ENCODE peak calls at places on chromosome 7, in eight cellular contexts. M is fibroblast of pulmonary artery, H is Karpas-422, E is H7, Z is SK-N-MC, J is psoas muscle, S is HCT116, F is fibroblast of mammary gland. W is an unnamed sample.

GRCh38 chr7:716212-716611 is 10.3 kb upstream of the DNAAF5 start:
- DNase-seq in E (peak), M (no peak), H (no peak), F (no peak), J (no peak), Z (no peak), S (no peak), W (no peak)

GRCh38 chr7:27251513-27252306 is 9.1 kb downstream of the EVX1 start:
- DNase-seq in F (no peak), H (no peak), M (no peak), Z (no peak), J (no peak), E (peak), S (no peak), W (no peak)

GRCh38 chr7:70387197-70387596 is 744.7 kb upstream of the GALNT17 start:
- DNase-seq in E (no peak), F (peak), H (no peak), M (no peak), Z (no peak), S (no peak), J (no peak), W (no peak)

GRCh38 chr7:83162402-83163256 is at the start of gene PCLO:
- DNase-seq in Z (peak), S (peak), F (peak), J (peak), M (peak), E (peak), H (no peak), W (peak)

GRCh38 chr7:55552320-55553086 is 19.8 kb downstream of the VOPP1 start:
- DNase-seq in F (peak), M (peak), Z (no peak), H (no peak), J (peak), E (no peak), S (no peak), W (no peak)

GRCh38 chr7:107847168-107847835 is 43.7 kb upstream of the DLD start:
- DNase-seq in M (no peak), J (no peak), E (no peak), F (no peak), S (no peak), Z (no peak), H (no peak), W (no peak)

GRCh38 chr7:58086871-58087535 is 637.0 kb downstream of the ZNF716 start:
- DNase-seq in S (no peak), J (no peak), E (no peak), F (no peak), Z (no peak), H (no peak), M (no peak), W (no peak)

GRCh38 chr7:35630573-35630972 is 64.4 kb downstream of the HERPUD2 start:
- DNase-seq in E (no peak), Z (no peak), M (peak), S (no peak), H (no peak), J (no peak), F (peak), W (no peak)

GRCh38 chr7:152633504-152633903 is 42.4 kb downstream of the XRCC2 start:
- DNase-seq in M (no peak), E (no peak), S (no peak), H (no peak), F (no peak), Z (no peak), J (no peak), W (no peak)

GRCh38 chr7:117212969-117213877 is 109.6 kb downstream of the WNT2 start:
- DNase-seq in J (peak), H (peak), M (peak), S (peak), Z (no peak), E (peak), F (peak), W (peak)

GRCh38 chr7:158584392-158584791 is 3.2 kb downstream of the PTPRN2 start:
- DNase-seq in S (no peak), J (no peak), F (no peak), M (no peak), Z (no peak), H (no peak), E (no peak), W (no peak)

GRCh38 chr7:133819695-133820094 is 307.4 kb upstream of the LRGUK start:
- DNase-seq in S (no peak), F (no peak), E (no peak), Z (no peak), M (no peak), J (no peak), H (no peak), W (no peak)

GRCh38 chr7:35035511-35035921 is 1.8 kb downstream of the DPY19L1 start:
- DNase-seq in F (peak), S (peak), J (no peak), E (peak), M (peak), Z (no peak), H (no peak), W (peak)

GRCh38 chr7:117946201-117946633 is 73.0 kb upstream of the CTTNBP2 start:
- DNase-seq in H (no peak), Z (no peak), S (no peak), F (no peak), M (no peak), J (no peak), E (no peak), W (no peak)

GRCh38 chr7:2870471-2870941 is 26.4 kb upstream of the GNA12 start:
- DNase-seq in S (peak), H (no peak), F (peak), J (peak), E (peak), M (peak), Z (no peak), W (peak)

GRCh38 chr7:138205614-138206150 is 129.4 kb downstream of the AKR1D1 start:
- DNase-seq in F (no peak), E (peak), Z (no peak), S (no peak), H (no peak), J (no peak), M (peak), W (no peak)

GRCh38 chr7:44977956-44978355 is 859 bp downstream of the MYO1G start:
- DNase-seq in M (no peak), H (peak), S (no peak), Z (no peak), E (no peak), J (no peak), F (no peak), W (peak)

GRCh38 chr7:28245108-28245868 is 64.7 kb upstream of the JAZF1 start:
- DNase-seq in H (no peak), F (peak), J (no peak), E (no peak), Z (no peak), S (no peak), M (no peak), W (no peak)

GRCh38 chr7:149776305-149776704 is 2.9 kb upstream of the ZNF467 start:
- DNase-seq in M (peak), Z (no peak), J (peak), E (peak), F (no peak), H (no peak), S (no peak), W (no peak)

GRCh38 chr7:50970092-50970491 is 187.4 kb upstream of the GRB10 start:
- DNase-seq in J (no peak), M (no peak), H (no peak), Z (no peak), F (no peak), S (no peak), E (no peak), W (no peak)

GRCh38 chr7:87225696-87226095 is 6.2 kb upstream of the TMEM243 start:
- DNase-seq in H (no peak), E (peak), Z (no peak), M (peak), S (no peak), J (no peak), F (peak), W (no peak)

GRCh38 chr7:80807166-80807900 is 111.5 kb downstream of the SEMA3C start:
- DNase-seq in M (no peak), H (no peak), S (no peak), E (no peak), Z (peak), F (peak), J (no peak), W (no peak)

GRCh38 chr7:55248526-55248925 is 116.6 kb upstream of the LANCL2 start:
- DNase-seq in H (no peak), F (no peak), S (no peak), J (no peak), E (no peak), M (no peak), Z (no peak), W (no peak)

GRCh38 chr7:121329460-121330052 is 756 bp downstream of the WNT16 start:
- DNase-seq in S (no peak), J (no peak), M (no peak), F (no peak), E (peak), H (no peak), Z (no peak), W (no peak)

GRCh38 chr7:36280840-36281812 is 108.5 kb upstream of the ANLN start:
- DNase-seq in H (peak), F (peak), S (peak), M (peak), Z (no peak), J (peak), E (peak), W (no peak)

GRCh38 chr7:17422966-17423365 is 124.5 kb downstream of the AHR start:
- DNase-seq in E (no peak), S (no peak), Z (no peak), J (no peak), F (peak), H (no peak), M (no peak), W (no peak)

GRCh38 chr7:156173748-156174353 is 361.6 kb upstream of the SHH start:
- DNase-seq in S (no peak), H (no peak), E (no peak), J (no peak), Z (no peak), M (no peak), F (no peak), W (no peak)

GRCh38 chr7:22725585-22725984 is 1.4 kb upstream of the IL6 start:
- DNase-seq in F (peak), M (peak), Z (no peak), J (no peak), E (no peak), S (peak), H (peak), W (peak)

GRCh38 chr7:39184387-39184786 is 206.7 kb downstream of the POU6F2 start:
- DNase-seq in H (no peak), J (no peak), E (no peak), M (no peak), F (no peak), Z (no peak), S (no peak), W (no peak)

GRCh38 chr7:927031-927671 is 27.3 kb downstream of the ADAP1 start:
- DNase-seq in F (no peak), E (no peak), Z (no peak), H (no peak), J (no peak), S (no peak), M (no peak), W (no peak)

GRCh38 chr7:82507365-82507975 is 63.9 kb upstream of the CACNA2D1 start:
- DNase-seq in H (no peak), J (no peak), S (no peak), Z (no peak), F (no peak), M (no peak), E (peak), W (no peak)

GRCh38 chr7:136053689-136054485 is 76.7 kb upstream of the MTPN start:
- DNase-seq in F (no peak), S (no peak), E (no peak), H (no peak), M (no peak), Z (no peak), J (no peak), W (no peak)

GRCh38 chr7:92403760-92404074 is 43.6 kb upstream of the GATAD1 start:
- DNase-seq in F (no peak), S (no peak), M (no peak), E (no peak), Z (no peak), J (no peak), H (no peak), W (no peak)

GRCh38 chr7:71414490-71414889 is 282.5 kb downstream of the GALNT17 start:
- DNase-seq in F (no peak), M (no peak), S (no peak), Z (peak), E (no peak), H (no peak), J (no peak), W (no peak)

GRCh38 chr7:86280150-86280549 is 363.6 kb upstream of the GRM3 start:
- DNase-seq in M (no peak), F (no peak), H (no peak), E (no peak), J (no peak), S (no peak), Z (no peak), W (no peak)

DNA sequence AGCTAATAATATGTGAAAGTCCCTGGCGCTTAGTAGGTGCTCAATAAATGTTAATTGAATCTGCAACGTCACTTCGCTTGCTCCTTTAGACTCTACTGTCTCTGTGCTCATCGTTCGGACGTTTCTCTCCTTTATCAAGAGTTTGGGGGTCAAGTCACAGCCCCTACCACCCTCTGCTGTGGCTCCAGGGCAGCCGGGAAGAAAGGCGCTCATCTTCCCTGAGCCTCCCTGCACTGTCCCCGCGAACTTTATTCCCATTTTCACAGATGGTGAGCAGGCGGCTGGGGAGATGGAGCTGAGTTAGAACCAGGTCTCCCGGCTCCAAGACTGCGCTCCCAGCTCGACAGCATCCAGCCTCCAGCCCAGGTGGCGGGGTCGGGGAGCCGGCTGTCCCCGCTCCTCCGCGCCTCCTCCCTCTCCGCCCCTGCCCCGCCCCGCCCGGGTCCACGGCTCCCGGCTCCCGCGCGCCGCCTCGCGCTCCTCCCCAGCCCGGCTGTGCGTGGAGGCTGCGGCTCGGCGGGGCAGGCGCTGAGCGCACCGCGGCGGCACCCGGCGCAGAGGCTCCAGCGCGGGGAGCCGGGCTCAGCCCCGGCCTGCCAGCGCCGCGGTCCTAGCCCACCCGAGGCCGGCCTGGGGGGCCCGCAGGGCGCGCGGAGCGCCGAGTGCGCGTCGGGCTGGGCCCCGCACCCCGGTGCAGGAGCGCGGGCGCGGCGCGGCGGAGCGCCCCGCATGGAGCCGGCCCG is at the start of gene CLEC2L:
- DNase-seq in E (peak), M (no peak), S (no peak), F (no peak), J (no peak), H (no peak), Z (no peak), W (no peak)
- H3K4me3 ChIP-seq in E (peak), M (no peak), S (no peak), F (no peak), J (peak), H (no peak), Z (peak), W (no peak)

GRCh38 chr7:157299613-157300405 is 37.0 kb upstream of the DNAJB6 start:
- DNase-seq in J (no peak), Z (no peak), S (peak), E (peak), F (peak), H (no peak), M (no peak), W (no peak)
- H3K4me3 ChIP-seq in J (peak), Z (no peak), S (peak), E (no peak), F (peak), H (no peak), M (no peak), W (no peak)

GRCh38 chr7:31192996-31193395 is 140.9 kb downstream of the ADCYAP1R1 start:
- DNase-seq in Z (peak), F (peak), M (peak), E (peak), J (peak), S (peak), H (no peak), W (no peak)
- H3K4me3 ChIP-seq in Z (peak), F (no peak), M (no peak), E (no peak), J (no peak), S (no peak), H (no peak), W (no peak)

GRCh38 chr7:93574269-93574645 is 267 bp downstream of the CALCR start:
- DNase-seq in Z (no peak), F (no peak), S (no peak), M (no peak), H (no peak), J (no peak), E (peak), W (no peak)
- H3K4me3 ChIP-seq in Z (peak), F (no peak), S (no peak), M (no peak), H (no peak), J (peak), E (peak), W (no peak)

GRCh38 chr7:25894002-25894901 is 257.7 kb upstream of the NFE2L3 start:
- DNase-seq in F (peak), S (peak), Z (no peak), M (no peak), J (peak), E (peak), H (peak), W (peak)
- H3K4me3 ChIP-seq in F (no peak), S (no peak), Z (no peak), M (no peak), J (no peak), E (no peak), H (peak), W (no peak)

DNA sequence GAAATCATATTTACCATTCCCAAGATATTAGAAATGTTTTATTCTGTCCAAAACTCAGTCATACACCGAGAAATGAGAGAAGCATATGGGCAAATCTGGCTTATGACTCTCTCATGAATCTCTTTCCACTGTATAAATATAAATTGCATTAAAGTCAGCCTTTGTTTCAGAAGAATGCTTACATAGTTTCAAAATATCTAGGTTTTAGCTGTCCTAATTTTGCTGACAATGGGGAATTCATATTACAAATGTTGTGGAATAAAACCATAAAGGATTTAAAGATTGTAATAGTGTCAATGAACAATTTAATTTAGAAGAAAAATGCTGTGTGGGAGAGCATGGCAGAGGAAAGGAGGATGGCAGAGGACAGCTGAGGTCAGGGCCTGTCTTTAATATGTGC is 185.0 kb upstream of the THSD7A start:
- DNase-seq in S (no peak), J (no peak), E (no peak), M (no peak), H (no peak), F (no peak), Z (no peak), W (no peak)
- H3K4me3 ChIP-seq in S (no peak), J (no peak), E (no peak), M (no peak), H (no peak), F (no peak), Z (no peak), W (no peak)

DNA sequence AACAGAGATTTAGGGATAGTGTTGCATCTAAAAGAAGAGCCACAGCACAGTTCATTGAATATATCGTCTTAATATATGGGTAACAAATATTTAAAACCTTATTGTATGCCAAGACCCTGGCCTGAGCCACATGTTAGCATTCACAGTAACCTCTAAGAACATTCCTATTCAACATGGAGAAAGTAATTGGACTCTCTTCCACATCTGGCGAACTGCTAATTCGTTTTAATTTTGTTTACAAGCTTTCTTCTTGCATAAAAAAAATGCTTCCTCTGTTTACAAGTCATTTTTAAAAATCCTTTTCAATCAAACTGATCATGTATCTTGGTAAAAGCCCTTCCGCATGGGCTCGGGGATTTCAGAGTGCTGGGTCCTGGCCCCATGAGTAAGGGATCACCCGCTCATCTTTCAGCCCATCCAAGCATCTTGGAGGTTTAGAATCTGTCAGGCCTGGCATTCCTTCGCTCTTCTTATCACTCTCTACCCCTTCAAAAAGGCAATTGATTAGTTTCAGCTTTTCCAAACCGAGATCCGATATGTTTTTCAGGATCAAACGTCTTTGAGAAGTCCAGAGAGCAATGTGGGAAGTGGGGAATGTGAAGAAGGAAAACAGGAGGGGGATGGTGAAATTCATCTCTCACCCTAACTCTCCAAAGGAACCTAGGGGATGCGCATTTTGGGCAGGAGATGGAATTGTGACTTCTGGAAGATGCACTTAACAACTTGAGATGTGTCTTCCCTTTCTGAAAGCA is 7.2 kb downstream of the TWIST1 start:
- DNase-seq in E (no peak), Z (no peak), S (no peak), H (no peak), J (no peak), F (peak), M (no peak), W (no peak)
- H3K4me3 ChIP-seq in E (no peak), Z (peak), S (no peak), H (no peak), J (no peak), F (no peak), M (no peak), W (no peak)

DNA sequence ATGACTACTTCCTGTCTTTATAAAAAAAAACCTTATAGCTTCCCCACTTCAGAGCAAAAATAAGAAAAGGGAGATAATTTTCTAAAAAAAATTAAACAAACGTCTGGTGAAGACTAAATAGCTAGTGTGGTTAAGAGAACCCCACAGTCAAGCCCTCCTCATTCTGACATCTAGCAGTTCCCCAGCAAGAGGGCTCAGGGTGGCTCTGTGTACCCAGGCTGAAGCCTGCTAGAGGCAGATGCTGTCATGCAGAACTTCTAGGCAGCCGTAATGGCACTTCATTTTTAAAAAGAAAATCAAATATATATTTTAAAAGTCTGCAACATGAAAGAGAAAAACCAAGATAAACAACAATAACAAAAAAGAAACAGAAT is 223.1 kb upstream of the KLF14 start:
- DNase-seq in S (no peak), J (no peak), E (no peak), Z (no peak), M (no peak), F (no peak), H (peak), W (peak)
- H3K4me3 ChIP-seq in S (no peak), J (no peak), E (no peak), Z (peak), M (no peak), F (no peak), H (peak), W (no peak)

DNA sequence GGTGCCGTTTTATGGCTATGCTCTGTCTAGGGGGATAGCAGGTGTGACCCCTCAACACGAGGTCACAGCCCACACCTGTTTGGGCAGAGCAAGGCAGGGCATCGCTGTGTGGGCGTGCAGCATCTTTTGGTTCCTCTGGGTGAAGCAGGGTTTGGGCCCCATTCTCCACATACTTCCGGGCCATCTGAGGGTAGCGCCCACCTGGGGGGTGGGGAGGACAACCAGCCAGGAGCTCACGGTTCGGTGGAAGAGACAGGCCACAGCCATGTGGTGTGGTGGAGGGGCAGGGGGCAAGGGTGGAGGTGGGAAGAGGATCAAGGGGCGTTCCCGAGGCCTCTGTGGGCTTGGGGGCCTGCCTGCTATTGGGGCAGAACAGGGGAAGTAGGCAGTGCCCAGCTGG is 2.4 kb downstream of the SH2B2 start:
- DNase-seq in J (no peak), S (no peak), E (no peak), Z (no peak), F (no peak), M (no peak), H (peak), W (peak)
- H3K4me3 ChIP-seq in J (no peak), S (no peak), E (no peak), Z (no peak), F (no peak), M (no peak), H (peak), W (peak)

W was measured in OCI-LY7.